ENCODE peak calls at places on chromosomes 12 and 14, in eight cellular contexts. J is stimulated activated CD8-positive, alpha-beta memory T cell treated with anti-CD3 and anti-CD28 coated beads, Interleukin-12 subunit alpha, Interleukin-12 subunit beta, amount 100 ng/mL, for 4 hours; I is NCI-H1105; T is BE2C; F is NCI-H524; Y is effector CD4-positive, alpha-beta T cell; W is activated T-helper 1 cell treated with anti-CD3 and anti-CD28 coated beads, Interleukin-12 subunit alpha, Interleukin-12 subunit beta, Interleukin-2, Interleukin-4 antibody, amounts not matched to agents 30 ng/mL and 10 ng/mL and 1 ng/mL, durations not matched to agents 14 hours and 24 hours and 36 hours; D is cerebellum. X is an unnamed sample.

GRCh38 chr12:19527876-19528275 is 88.6 kb downstream of the AEBP2 start:
- DNase-seq in J (no peak), I (no peak), T (no peak), F (no peak), Y (no peak), W (no peak), D (no peak), X (no peak)

GRCh38 chr14:61696753-61697318 is 1.5 kb downstream of the HIF1A start:
- DNase-seq in J (no peak), I (no peak), T (no peak), F (peak; percentile 8), Y (no peak), W (no peak), D (no peak), X (no peak)

GRCh38 chr12:6326316-6326959 is 15.4 kb downstream of the TNFRSF1A start:
- DNase-seq in J (no peak), I (no peak), T (peak; percentile 84), F (peak; percentile 53), Y (no peak), W (no peak), D (peak; percentile 19), X (peak; percentile 92)

GRCh38 chr12:75526655-75527511 is 15.5 kb upstream of the KRR1 start:
- DNase-seq in J (no peak), I (peak; percentile 64), T (peak; percentile 23), F (peak; percentile 90), Y (no peak), W (peak; percentile 9), D (peak; percentile 41), X (peak; percentile 79)

GRCh38 chr12:22971247-22971646 is 346.3 kb downstream of the ETNK1 start:
- DNase-seq in J (no peak), I (no peak), T (no peak), F (no peak), Y (no peak), W (no peak), D (no peak), X (no peak)

GRCh38 chr14:50312734-50313054 is 570 bp downstream of the DMAC2L start:
- DNase-seq in J (no peak), I (no peak), T (no peak), F (peak; percentile 81), Y (peak; percentile 46), W (no peak), D (no peak), X (no peak)

GRCh38 chr12:77122661-77123060 is 57.3 kb upstream of the E2F7 start:
- DNase-seq in J (no peak), I (no peak), T (no peak), F (no peak), Y (no peak), W (no peak), D (no peak), X (no peak)

GRCh38 chr14:23523229-23524016 is 28.1 kb downstream of the ZFHX2 start:
- DNase-seq in J (no peak), I (no peak), T (no peak), F (no peak), Y (no peak), W (no peak), D (no peak), X (no peak)

GRCh38 chr12:115354476-115354890 is 670.5 kb upstream of the TBX3 start:
- DNase-seq in J (no peak), I (no peak), T (no peak), F (no peak), Y (no peak), W (no peak), D (no peak), X (no peak)

GRCh38 chr12:88206636-88207035 is 64.5 kb downstream of the TMTC3 start:
- DNase-seq in J (no peak), I (no peak), T (no peak), F (no peak), Y (no peak), W (no peak), D (no peak), X (no peak)

GRCh38 chr12:112005419-112006395 is 7.3 kb downstream of the TMEM116 start:
- DNase-seq in J (no peak), I (no peak), T (no peak), F (no peak), Y (no peak), W (no peak), D (no peak), X (peak; percentile 91)

GRCh38 chr12:104411826-104412626 is 44.7 kb upstream of the CHST11 start:
- DNase-seq in J (no peak), I (no peak), T (peak; percentile 33), F (no peak), Y (no peak), W (no peak), D (no peak), X (peak; percentile 68)

GRCh38 chr12:121858662-121859572 is at the start of gene HPD:
- DNase-seq in J (no peak), I (no peak), T (no peak), F (no peak), Y (no peak), W (no peak), D (peak; percentile 58), X (peak; percentile 95)

GRCh38 chr12:388547-389137 is 478 bp downstream of the KDM5A start:
- DNase-seq in J (no peak), I (no peak), T (peak; percentile 23), F (no peak), Y (peak; percentile 45), W (peak; percentile 48), D (no peak), X (peak; percentile 63)

GRCh38 chr12:6831021-6831420 is 2.8 kb downstream of the P3H3 start:
- DNase-seq in J (no peak), I (no peak), T (no peak), F (no peak), Y (no peak), W (no peak), D (no peak), X (no peak)

GRCh38 chr14:38158468-38158867 is 49.2 kb upstream of the SSTR1 start:
- DNase-seq in J (no peak), I (no peak), T (no peak), F (no peak), Y (no peak), W (no peak), D (no peak), X (no peak)

GRCh38 chr12:111469406-111469805 is 63.7 kb downstream of the SH2B3 start:
- DNase-seq in J (no peak), I (no peak), T (no peak), F (no peak), Y (no peak), W (no peak), D (no peak), X (no peak)

GRCh38 chr14:64997108-64997794 is 10.6 kb downstream of the FNTB start:
- DNase-seq in J (no peak), I (no peak), T (no peak), F (no peak), Y (no peak), W (no peak), D (no peak), X (no peak)

GRCh38 chr12:131274906-131275305 is 321.2 kb downstream of the ADGRD1 start:
- DNase-seq in J (no peak), I (no peak), T (no peak), F (no peak), Y (no peak), W (no peak), D (no peak), X (no peak)

GRCh38 chr12:60172266-60172665 is 576.4 kb downstream of the SLC16A7 start:
- DNase-seq in J (no peak), I (no peak), T (no peak), F (no peak), Y (no peak), W (no peak), D (no peak), X (no peak)

GRCh38 chr12:25903603-25904245 is 54.8 kb upstream of the RASSF8 start:
- DNase-seq in J (no peak), I (no peak), T (no peak), F (no peak), Y (no peak), W (no peak), D (no peak), X (no peak)

GRCh38 chr12:2397356-2398045 is 344.7 kb downstream of the CACNA1C start:
- DNase-seq in J (no peak), I (no peak), T (no peak), F (no peak), Y (no peak), W (no peak), D (no peak), X (peak; percentile 83)

GRCh38 chr12:64120568-64120967 is 101.5 kb downstream of the KICS2 start:
- DNase-seq in J (no peak), I (no peak), T (no peak), F (no peak), Y (no peak), W (no peak), D (no peak), X (no peak)

GRCh38 chr12:12736759-12737676 is 19.9 kb downstream of the CDKN1B start:
- DNase-seq in J (no peak), I (peak; percentile 46), T (peak; percentile 32), F (no peak), Y (peak; percentile 30), W (peak; percentile 42), D (no peak), X (no peak)